ENCODE peak calls at places on chromosomes 5 and 9, in seven cellular contexts. One of them, this sample, is unnamed.

GRCh38 chr9:72401396-72401795 is 36.4 kb upstream of the ZFAND5 start:
- DNase-seq in WTC11: no peak
- DNase-seq in endothelial cell: no peak
- DNase-seq in GM12865: no peak
- DNase-seq in GM13977: no peak
- DNase-seq in OCI-LY7: no peak
- DNase-seq in activated CD8-positive, alpha-beta T cell treated with anti-CD3 and anti-CD28 coated beads for 36 hours: no peak
- DNase-seq in this sample: no peak

GRCh38 chr5:90119531-90119940 is 290.0 kb downstream of the CETN3 start:
- DNase-seq in WTC11: no peak
- DNase-seq in endothelial cell: no peak
- DNase-seq in GM12865: no peak
- DNase-seq in GM13977: no peak
- DNase-seq in OCI-LY7: no peak
- DNase-seq in activated CD8-positive, alpha-beta T cell treated with anti-CD3 and anti-CD28 coated beads for 36 hours: no peak
- DNase-seq in this sample: no peak

GRCh38 chr9:75941066-75941465 is 50.6 kb downstream of the PCSK5 start:
- DNase-seq in WTC11: no peak
- DNase-seq in endothelial cell: no peak
- DNase-seq in GM12865: no peak
- DNase-seq in GM13977: no peak
- DNase-seq in OCI-LY7: no peak
- DNase-seq in activated CD8-positive, alpha-beta T cell treated with anti-CD3 and anti-CD28 coated beads for 36 hours: no peak
- DNase-seq in this sample: no peak

GRCh38 chr5:75337366-75338021 is 474 bp downstream of the HMGCR start:
- DNase-seq in WTC11: no peak
- DNase-seq in endothelial cell: peak; percentile 36
- DNase-seq in GM12865: peak; percentile 42
- DNase-seq in GM13977: no peak
- DNase-seq in OCI-LY7: peak; percentile 39
- DNase-seq in activated CD8-positive, alpha-beta T cell treated with anti-CD3 and anti-CD28 coated beads for 36 hours: peak; percentile 47
- DNase-seq in this sample: peak; percentile 32

GRCh38 chr9:21796768-21797167 is 5.7 kb upstream of the MTAP start:
- DNase-seq in WTC11: no peak
- DNase-seq in endothelial cell: no peak
- DNase-seq in GM12865: no peak
- DNase-seq in GM13977: no peak
- DNase-seq in OCI-LY7: no peak
- DNase-seq in activated CD8-positive, alpha-beta T cell treated with anti-CD3 and anti-CD28 coated beads for 36 hours: no peak
- DNase-seq in this sample: no peak

GRCh38 chr5:135221187-135221473 is 177.9 kb downstream of the MACROH2A1 start:
- DNase-seq in WTC11: no peak
- DNase-seq in endothelial cell: no peak
- DNase-seq in GM12865: no peak
- DNase-seq in GM13977: no peak
- DNase-seq in OCI-LY7: no peak
- DNase-seq in activated CD8-positive, alpha-beta T cell treated with anti-CD3 and anti-CD28 coated beads for 36 hours: no peak
- DNase-seq in this sample: no peak

GRCh38 chr9:83707518-83707767 is 315 bp downstream of the UBQLN1 start:
- DNase-seq in WTC11: no peak
- DNase-seq in endothelial cell: no peak
- DNase-seq in GM12865: no peak
- DNase-seq in GM13977: no peak
- DNase-seq in OCI-LY7: no peak
- DNase-seq in activated CD8-positive, alpha-beta T cell treated with anti-CD3 and anti-CD28 coated beads for 36 hours: peak; percentile 84
- DNase-seq in this sample: no peak

GRCh38 chr9:114606597-114607207 is 4.4 kb upstream of the TMEM268 start:
- DNase-seq in WTC11: no peak
- DNase-seq in endothelial cell: no peak
- DNase-seq in GM12865: no peak
- DNase-seq in GM13977: no peak
- DNase-seq in OCI-LY7: no peak
- DNase-seq in activated CD8-positive, alpha-beta T cell treated with anti-CD3 and anti-CD28 coated beads for 36 hours: no peak
- DNase-seq in this sample: no peak

GRCh38 chr5:164614707-164615106 is 1109.3 kb downstream of the MAT2B start:
- DNase-seq in WTC11: no peak
- DNase-seq in endothelial cell: no peak
- DNase-seq in GM12865: no peak
- DNase-seq in GM13977: no peak
- DNase-seq in OCI-LY7: no peak
- DNase-seq in activated CD8-positive, alpha-beta T cell treated with anti-CD3 and anti-CD28 coated beads for 36 hours: no peak
- DNase-seq in this sample: no peak

GRCh38 chr9:72271617-72272478 is 93.2 kb downstream of the ZFAND5 start:
- DNase-seq in WTC11: peak; percentile 43
- DNase-seq in endothelial cell: peak; percentile 76
- DNase-seq in GM12865: peak; percentile 70
- DNase-seq in GM13977: peak; percentile 70
- DNase-seq in OCI-LY7: peak; percentile 60
- DNase-seq in activated CD8-positive, alpha-beta T cell treated with anti-CD3 and anti-CD28 coated beads for 36 hours: peak; percentile 67
- DNase-seq in this sample: peak; percentile 67

GRCh38 chr5:98768160-98769005 is 5.1 kb upstream of the RGMB start:
- DNase-seq in WTC11: peak; percentile 74
- DNase-seq in endothelial cell: peak; percentile 75
- DNase-seq in GM12865: peak; percentile 45
- DNase-seq in GM13977: peak; percentile 61
- DNase-seq in OCI-LY7: peak; percentile 51
- DNase-seq in activated CD8-positive, alpha-beta T cell treated with anti-CD3 and anti-CD28 coated beads for 36 hours: peak; percentile 35
- DNase-seq in this sample: peak; percentile 53

GRCh38 chr5:98770911-98771322 is 2.5 kb upstream of the RGMB start:
- DNase-seq in WTC11: no peak
- DNase-seq in endothelial cell: no peak
- DNase-seq in GM12865: no peak
- DNase-seq in GM13977: peak; percentile 51
- DNase-seq in OCI-LY7: peak; percentile 14
- DNase-seq in activated CD8-positive, alpha-beta T cell treated with anti-CD3 and anti-CD28 coated beads for 36 hours: no peak
- DNase-seq in this sample: peak; percentile 32

GRCh38 chr5:98769006-98769255 is 4.5 kb upstream of the RGMB start:
- DNase-seq in WTC11: peak; percentile 75
- DNase-seq in endothelial cell: peak; percentile 69
- DNase-seq in GM12865: no peak
- DNase-seq in GM13977: peak; percentile 62
- DNase-seq in OCI-LY7: no peak
- DNase-seq in activated CD8-positive, alpha-beta T cell treated with anti-CD3 and anti-CD28 coated beads for 36 hours: no peak
- DNase-seq in this sample: peak; percentile 66

GRCh38 chr5:98770158-98770910 is 3.1 kb upstream of the RGMB start:
- DNase-seq in WTC11: no peak
- DNase-seq in endothelial cell: peak; percentile 39
- DNase-seq in GM12865: peak; percentile 49
- DNase-seq in GM13977: peak; percentile 51
- DNase-seq in OCI-LY7: no peak
- DNase-seq in activated CD8-positive, alpha-beta T cell treated with anti-CD3 and anti-CD28 coated beads for 36 hours: peak; percentile 30
- DNase-seq in this sample: peak; percentile 50

GRCh38 chr5:98769256-98770157 is 4.0 kb upstream of the RGMB start:
- DNase-seq in WTC11: peak; percentile 59
- DNase-seq in endothelial cell: peak; percentile 40
- DNase-seq in GM12865: peak; percentile 39
- DNase-seq in GM13977: peak; percentile 65
- DNase-seq in OCI-LY7: no peak
- DNase-seq in activated CD8-positive, alpha-beta T cell treated with anti-CD3 and anti-CD28 coated beads for 36 hours: peak; percentile 63
- DNase-seq in this sample: peak; percentile 57
- TF ChIP-seq CTCF in WTC11: no peak
- TF ChIP-seq CTCF in endothelial cell: peak; percentile 62
- TF ChIP-seq CTCF in GM12865: no peak
- TF ChIP-seq CTCF in GM13977: no peak
- TF ChIP-seq CTCF in OCI-LY7: no peak
- TF ChIP-seq CTCF in activated CD8-positive, alpha-beta T cell treated with anti-CD3 and anti-CD28 coated beads for 36 hours: peak; percentile 78
- TF ChIP-seq CTCF in this sample: peak; percentile 2

DNA sequence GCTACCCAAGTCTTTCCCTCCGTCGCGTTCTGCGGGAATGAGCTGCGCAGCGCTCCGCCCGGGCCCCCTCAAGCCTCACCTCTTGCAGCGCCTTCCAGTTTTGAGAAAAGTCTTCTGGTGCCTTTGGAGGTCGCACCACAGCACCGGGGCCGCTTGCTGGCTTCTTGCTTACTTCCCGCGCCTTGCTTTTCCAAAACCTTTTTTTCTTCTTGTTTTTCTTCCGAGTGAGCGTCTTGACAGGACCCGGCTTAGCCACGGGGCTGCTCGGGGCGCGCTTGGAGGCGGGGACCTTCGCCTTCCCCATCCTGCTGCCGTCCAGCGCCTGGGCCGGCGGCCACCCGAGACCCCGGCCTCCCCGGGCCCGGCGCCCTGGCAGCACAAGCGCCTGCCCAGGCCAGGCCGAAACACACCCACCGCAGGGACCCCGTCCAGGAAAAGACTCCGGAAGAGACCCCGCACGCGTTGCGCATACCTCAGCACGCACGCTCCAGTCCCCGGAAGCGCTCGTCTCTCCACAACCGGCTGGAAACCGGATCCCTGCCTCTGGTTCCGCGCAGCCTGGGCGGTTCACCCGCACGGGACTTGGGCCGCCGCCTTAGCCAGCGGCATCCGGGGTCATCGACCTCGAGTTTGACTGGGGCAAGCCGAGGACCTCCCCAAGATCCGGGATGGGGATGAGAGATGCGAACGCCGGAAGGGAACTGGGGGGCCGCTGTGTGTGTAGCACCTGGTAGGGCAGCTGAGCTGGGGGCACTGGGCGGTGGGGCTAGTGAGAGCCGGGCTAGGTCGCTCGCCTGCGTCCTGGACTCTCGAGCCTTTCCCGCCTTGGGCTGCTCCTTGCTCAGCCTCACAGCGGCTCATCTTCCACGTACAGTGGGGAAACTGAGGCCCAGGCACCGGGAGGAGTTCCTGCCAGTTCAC is at the start of gene REXO4:
- DNase-seq in WTC11: peak; percentile 92
- DNase-seq in endothelial cell: peak; percentile 82
- DNase-seq in GM12865: peak; percentile 97
- DNase-seq in GM13977: peak; percentile 80
- DNase-seq in OCI-LY7: peak; percentile 95
- DNase-seq in activated CD8-positive, alpha-beta T cell treated with anti-CD3 and anti-CD28 coated beads for 36 hours: peak; percentile 89
- DNase-seq in this sample: peak; percentile 86
- TF ChIP-seq CTCF in WTC11: no peak
- TF ChIP-seq CTCF in endothelial cell: no peak
- TF ChIP-seq CTCF in GM12865: no peak
- TF ChIP-seq CTCF in GM13977: peak; percentile 0
- TF ChIP-seq CTCF in OCI-LY7: no peak
- TF ChIP-seq CTCF in activated CD8-positive, alpha-beta T cell treated with anti-CD3 and anti-CD28 coated beads for 36 hours: no peak
- TF ChIP-seq CTCF in this sample: no peak

GRCh38 chr5:158153508-158153907 is 294.6 kb upstream of the CLINT1 start:
- DNase-seq in WTC11: no peak
- DNase-seq in endothelial cell: no peak
- DNase-seq in GM12865: no peak
- DNase-seq in GM13977: no peak
- DNase-seq in OCI-LY7: no peak
- DNase-seq in activated CD8-positive, alpha-beta T cell treated with anti-CD3 and anti-CD28 coated beads for 36 hours: no peak
- DNase-seq in this sample: no peak
- TF ChIP-seq CTCF in WTC11: no peak
- TF ChIP-seq CTCF in endothelial cell: no peak
- TF ChIP-seq CTCF in GM12865: no peak
- TF ChIP-seq CTCF in GM13977: no peak
- TF ChIP-seq CTCF in OCI-LY7: no peak
- TF ChIP-seq CTCF in activated CD8-positive, alpha-beta T cell treated with anti-CD3 and anti-CD28 coated beads for 36 hours: no peak
- TF ChIP-seq CTCF in this sample: no peak

GRCh38 chr9:10793306-10793705 is 180.5 kb upstream of the PTPRD start:
- DNase-seq in WTC11: no peak
- DNase-seq in endothelial cell: no peak
- DNase-seq in GM12865: no peak
- DNase-seq in GM13977: no peak
- DNase-seq in OCI-LY7: no peak
- DNase-seq in activated CD8-positive, alpha-beta T cell treated with anti-CD3 and anti-CD28 coated beads for 36 hours: no peak
- DNase-seq in this sample: no peak
- TF ChIP-seq CTCF in WTC11: no peak
- TF ChIP-seq CTCF in endothelial cell: no peak
- TF ChIP-seq CTCF in GM12865: no peak
- TF ChIP-seq CTCF in GM13977: no peak
- TF ChIP-seq CTCF in OCI-LY7: no peak
- TF ChIP-seq CTCF in activated CD8-positive, alpha-beta T cell treated with anti-CD3 and anti-CD28 coated beads for 36 hours: no peak
- TF ChIP-seq CTCF in this sample: no peak

This sample was measured in GM13976.